ENCODE peak calls at places on chromosome 18, in four cellular contexts. S is NCI-H446, G is dorsolateral prefrontal cortex, J is skeletal muscle cell. X is an unnamed sample.

GRCh38 chr18:3758531-3758930 is 308.6 kb downstream of the TGIF1 start:
- DNase-seq in S (no peak), G (no peak), J (no peak), X (no peak)

GRCh38 chr18:32156855-32157254 is 33.0 kb upstream of the MEP1B start:
- DNase-seq in S (no peak), G (no peak), J (no peak), X (no peak)

GRCh38 chr18:8507361-8507760 is 101.9 kb upstream of the RAB12 start:
- DNase-seq in S (no peak), G (no peak), J (no peak), X (no peak)

GRCh38 chr18:23618862-23619387 is 32.6 kb upstream of the NPC1 start:
- DNase-seq in S (no peak), G (no peak), J (no peak), X (no peak)

GRCh38 chr18:34647251-34647650 is 62.8 kb upstream of the DTNA start:
- DNase-seq in S (no peak), G (no peak), J (no peak), X (no peak)

GRCh38 chr18:56900195-56901094 is 246.4 kb upstream of the BOD1L2 start:
- DNase-seq in S (no peak), G (no peak), J (no peak), X (no peak)

GRCh38 chr18:75211002-75211621 is 515 bp downstream of the TSHZ1 start:
- DNase-seq in S (no peak), G (no peak), J (no peak), X (no peak)

GRCh38 chr18:24200494-24200893 is 61.6 kb downstream of the CABYR start:
- DNase-seq in S (no peak), G (no peak), J (no peak), X (no peak)

GRCh38 chr18:45267622-45268021 is 347.7 kb upstream of the SLC14A2 start:
- DNase-seq in S (no peak), G (no peak), J (no peak), X (no peak)

GRCh38 chr18:5021558-5021957 is 175.5 kb downstream of the AKAIN1 start:
- DNase-seq in S (no peak), G (no peak), J (no peak), X (no peak)

GRCh38 chr18:35045121-35045520 is 3.9 kb downstream of the MAPRE2 start:
- DNase-seq in S (no peak), G (no peak), J (no peak), X (no peak)

GRCh38 chr18:5979971-5980457 is 84.7 kb upstream of the TMEM200C start:
- DNase-seq in S (no peak), G (no peak), J (no peak), X (no peak)

GRCh38 chr18:34880882-34881852 is 160.0 kb upstream of the MAPRE2 start:
- DNase-seq in S (no peak), G (no peak), J (no peak), X (no peak)

GRCh38 chr18:63178526-63178880 is 141.1 kb downstream of the BCL2 start:
- DNase-seq in S (no peak), G (no peak), J (peak; percentile 70), X (no peak)

GRCh38 chr18:51622676-51623075 is 425.2 kb upstream of the MEX3C start:
- DNase-seq in S (peak; percentile 59), G (no peak), J (no peak), X (no peak)

GRCh38 chr18:60209042-60209441 is 163.5 kb downstream of the MC4R start:
- DNase-seq in S (no peak), G (no peak), J (no peak), X (no peak)

GRCh38 chr18:43486462-43486861 is 209.2 kb upstream of the SYT4 start:
- DNase-seq in S (no peak), G (no peak), J (no peak), X (no peak)

GRCh38 chr18:5296706-5297320 is 1.3 kb upstream of the ZBTB14 start:
- DNase-seq in S (peak; percentile 77), G (peak; percentile 80), J (peak; percentile 64), X (peak; percentile 4)

GRCh38 chr18:76476665-76477561 is 18.1 kb downstream of the ZNF516 start:
- DNase-seq in S (no peak), G (no peak), J (peak; percentile 84), X (no peak)

GRCh38 chr18:37778417-37779165 is 213.0 kb upstream of the CELF4 start:
- DNase-seq in S (peak; percentile 27), G (peak; percentile 87), J (no peak), X (peak; percentile 57)

GRCh38 chr18:9961031-9961430 is 47.2 kb downstream of the VAPA start:
- DNase-seq in S (no peak), G (no peak), J (peak; percentile 43), X (no peak)

GRCh38 chr18:65288908-65289307 is 461.9 kb upstream of the CDH7 start:
- DNase-seq in S (no peak), G (no peak), J (no peak), X (no peak)

X was measured in substantia nigra.